ENCODE peak calls at places on chromosome 17, in eight cellular contexts. K is IMR-90, D is prostate gland, U is upper lobe of left lung, I is breast epithelium, F is tibial nerve, W is adrenal gland, G is stomach. Q is an unnamed sample.

GRCh38 chr17:27326051-27326450 is 32.1 kb downstream of the WSB1 start:
- DNase-seq in I (no peak), F (no peak), G (no peak), U (no peak), K (no peak), W (no peak), D (no peak), Q (no peak)

GRCh38 chr17:9729034-9729650 is 62.2 kb downstream of the DHRS7C start:
- DNase-seq in K (peak; percentile 45), W (no peak), I (no peak), G (no peak), D (peak; percentile 21), U (no peak), F (no peak), Q (no peak)

GRCh38 chr17:55576237-55576998 is 65.2 kb upstream of the SMIM36 start:
- DNase-seq in U (no peak), G (no peak), W (no peak), K (peak; percentile 75), D (no peak), I (no peak), F (peak; percentile 44), Q (no peak)

GRCh38 chr17:4073983-4074830 is 68.6 kb downstream of the ZZEF1 start:
- DNase-seq in I (no peak), D (no peak), G (peak; percentile 28), W (peak; percentile 74), F (no peak), K (no peak), U (peak; percentile 23), Q (peak; percentile 86)

GRCh38 chr17:17050346-17051345 is 8.4 kb downstream of the MPRIP start:
- DNase-seq in U (peak; percentile 14), I (no peak), D (no peak), K (no peak), G (peak; percentile 19), W (no peak), F (no peak), Q (peak; percentile 11)

GRCh38 chr17:19978206-19978802 is 676 bp upstream of the AKAP10 start:
- DNase-seq in K (no peak), U (peak; percentile 53), I (no peak), D (peak; percentile 16), G (no peak), W (no peak), F (no peak), Q (no peak)

GRCh38 chr17:29933379-29933778 is 3.4 kb upstream of the SSH2 start:
- DNase-seq in U (no peak), F (no peak), K (peak; percentile 43), G (no peak), W (peak; percentile 9), I (no peak), D (no peak), Q (no peak)

GRCh38 chr17:78879679-78880186 is 23.3 kb downstream of the CEP295NL start:
- DNase-seq in F (peak; percentile 51), K (peak; percentile 98), D (no peak), G (no peak), U (peak; percentile 42), I (peak; percentile 58), W (peak; percentile 50), Q (peak; percentile 32)

GRCh38 chr17:798246-798645 is 16.1 kb downstream of the MRM3 start:
- DNase-seq in I (no peak), W (no peak), K (no peak), G (no peak), F (no peak), U (no peak), D (no peak), Q (no peak)

GRCh38 chr17:28030386-28030785 is 12.1 kb upstream of the NLK start:
- DNase-seq in K (no peak), G (no peak), F (no peak), I (no peak), U (peak; percentile 25), W (peak; percentile 78), D (no peak), Q (no peak)

GRCh38 chr17:62819511-62820221 is 11.6 kb upstream of the MARCHF10 start:
- DNase-seq in U (peak; percentile 85), G (peak; percentile 63), I (peak; percentile 74), F (peak; percentile 21), D (peak; percentile 85), W (peak; percentile 42), K (peak; percentile 99), Q (peak; percentile 10)

GRCh38 chr17:62821213-62822079 is 13.3 kb upstream of the MARCHF10 start:
- DNase-seq in D (no peak), W (no peak), K (no peak), G (no peak), U (no peak), I (no peak), F (no peak), Q (no peak)

GRCh38 chr17:62824290-62825135 is 16.4 kb upstream of the MARCHF10 start:
- DNase-seq in K (peak; percentile 95), I (no peak), U (no peak), F (no peak), G (no peak), D (no peak), W (no peak), Q (no peak)

GRCh38 chr17:62823111-62823895 is 15.2 kb upstream of the MARCHF10 start:
- DNase-seq in I (no peak), W (no peak), F (no peak), U (peak; percentile 42), G (no peak), D (no peak), K (no peak), Q (no peak)

GRCh38 chr17:62822080-62822904 is 14.2 kb upstream of the MARCHF10 start:
- DNase-seq in K (no peak), D (no peak), G (peak; percentile 51), F (no peak), U (no peak), W (no peak), I (no peak), Q (no peak)
- H3K4me1 ChIP-seq in K (peaks cover 32% of the 10 kb centered on the region), D (no peaks in the 10 kb centered on the region), G (peaks cover 5% of the 10 kb centered on the region), F (no peaks in the 10 kb centered on the region), U (peaks cover 15% of the 10 kb centered on the region), W (no peaks in the 10 kb centered on the region), I (peaks cover 6% of the 10 kb centered on the region), Q (no peaks in the 10 kb centered on the region)

GRCh38 chr17:39981207-39982068 is 831 bp downstream of the PSMD3 start:
- DNase-seq in U (no peak), W (no peak), I (no peak), G (no peak), K (no peak), F (no peak), D (no peak), Q (no peak)
- TF ChIP-seq POLR2A in U (no peak), W (no peak), I (no peak), G (no peak), K (no peak), F (no peak), D (no peak), Q (no peak)

GRCh38 chr17:45128331-45128730 is 4.0 kb downstream of the PLCD3 start:
- DNase-seq in K (no peak), U (no peak), F (no peak), D (no peak), G (no peak), I (no peak), W (no peak), Q (no peak)

GRCh38 chr17:45127209-45127582 is 5.1 kb downstream of the PLCD3 start:
- DNase-seq in W (no peak), K (no peak), U (no peak), D (no peak), G (peak; percentile 61), I (no peak), F (no peak), Q (no peak)

GRCh38 chr17:45129426-45129939 is 2.8 kb downstream of the PLCD3 start:
- DNase-seq in I (no peak), D (no peak), W (peak; percentile 93), G (no peak), F (no peak), U (no peak), K (no peak), Q (peak; percentile 89)

GRCh38 chr17:45128989-45129388 is 3.3 kb downstream of the PLCD3 start:
- DNase-seq in I (no peak), G (no peak), F (no peak), W (no peak), U (no peak), D (no peak), K (no peak), Q (no peak)

DNA sequence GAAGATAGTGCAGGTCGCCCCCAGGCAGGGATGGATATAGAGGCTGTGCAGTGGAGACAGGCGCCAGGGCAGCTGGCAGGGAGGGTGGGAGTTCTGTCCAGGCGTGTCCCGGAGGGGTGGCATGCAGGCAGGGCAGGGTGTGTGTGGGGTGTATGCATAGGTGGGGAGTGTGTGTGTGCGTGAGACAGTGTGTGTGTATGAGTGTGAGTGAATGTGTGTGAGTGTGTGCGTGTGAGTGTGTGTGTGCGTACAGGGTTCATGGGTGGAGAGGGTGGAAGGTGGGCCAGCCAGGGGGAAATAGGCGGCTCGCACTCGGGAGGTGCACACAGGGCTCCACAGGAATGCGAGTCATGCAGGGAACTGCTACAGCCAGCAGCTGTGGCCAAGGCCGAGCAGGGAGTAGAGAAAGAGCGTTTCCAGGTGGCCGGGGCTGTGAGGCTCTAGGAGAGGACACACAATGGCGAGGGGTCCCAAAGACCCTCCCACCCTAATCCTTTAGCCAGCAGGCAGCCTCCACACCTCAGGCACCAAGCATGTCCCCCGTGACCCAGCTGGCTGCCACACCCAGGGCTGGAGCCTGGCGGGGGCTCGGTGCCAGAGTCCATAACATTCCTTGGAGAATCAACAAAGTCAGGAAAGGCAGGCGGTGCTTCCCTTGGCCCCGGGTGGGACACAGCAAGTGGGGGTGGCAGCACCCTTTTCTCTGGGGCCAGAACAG is 4.6 kb downstream of the PLCD3 start:
- DNase-seq in G (peak; percentile 88), F (peak; percentile 55), W (peak; percentile 73), I (peak; percentile 77), D (peak; percentile 60), U (peak; percentile 60), K (peak; percentile 42), Q (no peak)
- H3K4me1 ChIP-seq in G (peaks cover 64% of the 10 kb centered on the region), F (peaks cover 45% of the 10 kb centered on the region), W (peaks cover 53% of the 10 kb centered on the region), I (peaks cover 27% of the 10 kb centered on the region), D (peaks cover 5% of the 10 kb centered on the region), U (peaks cover 63% of the 10 kb centered on the region), K (peaks cover 49% of the 10 kb centered on the region), Q (peaks cover 74% of the 10 kb centered on the region)

GRCh38 chr17:42562845-42563509 is 1.0 kb downstream of the COASY start:
- DNase-seq in D (no peak), I (no peak), U (no peak), W (no peak), K (peak; percentile 28), F (no peak), G (no peak), Q (no peak)

GRCh38 chr17:42563543-42563942 is 1.6 kb downstream of the COASY start:
- DNase-seq in F (no peak), U (peak; percentile 73), I (peak; percentile 91), G (peak; percentile 80), D (no peak), K (no peak), W (peak; percentile 57), Q (no peak)

GRCh38 chr17:42560246-42560645 is 1.7 kb upstream of the COASY start:
- DNase-seq in U (no peak), G (no peak), D (no peak), F (no peak), K (no peak), W (no peak), I (no peak), Q (no peak)

GRCh38 chr17:42563950-42564349 is 2.0 kb downstream of the COASY start:
- DNase-seq in K (no peak), U (no peak), F (no peak), D (no peak), G (no peak), I (no peak), W (no peak), Q (no peak)

GRCh38 chr17:42561908-42562844 is at the start of gene COASY:
- DNase-seq in W (peak; percentile 97), I (peak; percentile 96), D (peak; percentile 93), U (peak; percentile 95), G (peak; percentile 96), F (peak; percentile 93), K (peak; percentile 97), Q (peak; percentile 91)
- TF ChIP-seq POLR2A in W (peak; percentile 75), I (peak; percentile 58), D (peak; percentile 25), U (peak; percentile 75), G (peak; percentile 43), F (peak; percentile 43), K (peak; percentile 64), Q (peak; percentile 70)